ENCODE peak calls at places on chromosomes 7 and 10, in four cellular contexts. M is fibroblast of lung, Y is mammary epithelial cell, L is HCT116. K is an unnamed sample.

GRCh38 chr7:118918556-118918955 is 694.1 kb downstream of the ANKRD7 start:
- DNase-seq in Y (peak; percentile 4), L (peak; percentile 26), M (peak; percentile 6), K (peak; percentile 11)

GRCh38 chr10:17523246-17523753 is 68.9 kb upstream of the ST8SIA6 start:
- DNase-seq in Y (no peak), L (no peak), M (no peak), K (no peak)

GRCh38 chr7:158506626-158507025 is 81.0 kb downstream of the PTPRN2 start:
- DNase-seq in L (no peak), Y (no peak), M (no peak), K (no peak)

GRCh38 chr7:148395292-148395691 is 195.3 kb upstream of the C7orf33 start:
- DNase-seq in M (no peak), L (no peak), Y (no peak), K (no peak)

GRCh38 chr7:101094791-101095375 is 9.6 kb downstream of the TRIM56 start:
- DNase-seq in Y (no peak), M (peak; percentile 53), L (no peak), K (no peak)

GRCh38 chr7:516606-517456 is 2.8 kb downstream of the PDGFA start:
- DNase-seq in Y (peak; percentile 73), L (no peak), M (peak; percentile 84), K (no peak)

GRCh38 chr10:132196178-132197113 is 9.7 kb downstream of the DPYSL4 start:
- DNase-seq in M (no peak), L (no peak), Y (no peak), K (no peak)

GRCh38 chr7:98423043-98423442 is 22.2 kb upstream of the BAIAP2L1 start:
- DNase-seq in M (peak; percentile 26), Y (peak; percentile 9), L (peak; percentile 54), K (peak; percentile 40)

GRCh38 chr7:70764004-70764691 is 367.8 kb upstream of the GALNT17 start:
- DNase-seq in M (no peak), Y (no peak), L (no peak), K (peak; percentile 70)

GRCh38 chr10:31319602-31320178 is 674 bp downstream of the ZEB1 start:
- DNase-seq in M (no peak), Y (no peak), L (no peak), K (peak; percentile 41)

GRCh38 chr7:43693687-43694398 is 35.5 kb downstream of the COA1 start:
- DNase-seq in L (peak; percentile 32), M (peak; percentile 91), Y (peak; percentile 42), K (no peak)

GRCh38 chr7:48107926-48108472 is 18.9 kb downstream of the UPP1 start:
- DNase-seq in L (no peak), M (no peak), Y (no peak), K (no peak)

GRCh38 chr7:72924417-72924747 is 513 bp upstream of the POM121 start:
- DNase-seq in M (no peak), L (no peak), Y (no peak), K (no peak)

GRCh38 chr7:35380739-35381224 is 126.9 kb upstream of the TBX20 start:
- DNase-seq in M (no peak), Y (no peak), L (no peak), K (no peak)

GRCh38 chr7:81503321-81503720 is 266.5 kb downstream of the HGF start:
- DNase-seq in Y (no peak), M (no peak), L (no peak), K (no peak)

GRCh38 chr10:119378737-119379067 is 163.8 kb downstream of the RGS10 start:
- DNase-seq in M (peak; percentile 44), L (no peak), Y (no peak), K (no peak)

GRCh38 chr7:150341263-150342118 is at the start of gene RARRES2:
- DNase-seq in L (no peak), M (peak; percentile 25), Y (no peak), K (no peak)

GRCh38 chr10:112934193-112934592 is 15.9 kb upstream of the TCF7L2 start:
- DNase-seq in M (no peak), Y (peak; percentile 20), L (no peak), K (no peak)

GRCh38 chr10:20466731-20467130 is 430.4 kb downstream of the NEBL start:
- DNase-seq in L (no peak), M (peak; percentile 68), Y (peak; percentile 66), K (no peak)

GRCh38 chr7:95334434-95334833 is 10.1 kb upstream of the PON1 start:
- DNase-seq in M (peak; percentile 42), Y (no peak), L (no peak), K (no peak)

GRCh38 chr7:95549818-95550529 is 46.3 kb downstream of the PDK4 start:
- DNase-seq in L (peak; percentile 51), M (peak; percentile 92), Y (peak; percentile 86), K (no peak)

GRCh38 chr10:73641272-73642060 is at the start of gene MYOZ1:
- DNase-seq in M (peak; percentile 10), Y (peak; percentile 18), L (no peak), K (no peak)

GRCh38 chr7:2522780-2523433 is 3.3 kb downstream of the LFNG start:
- DNase-seq in L (peak; percentile 56), Y (peak; percentile 98), M (peak; percentile 89), K (no peak)

GRCh38 chr10:98023024-98023423 is 7.4 kb downstream of the CRTAC1 start:
- DNase-seq in Y (no peak), M (no peak), L (no peak), K (no peak)

DNA sequence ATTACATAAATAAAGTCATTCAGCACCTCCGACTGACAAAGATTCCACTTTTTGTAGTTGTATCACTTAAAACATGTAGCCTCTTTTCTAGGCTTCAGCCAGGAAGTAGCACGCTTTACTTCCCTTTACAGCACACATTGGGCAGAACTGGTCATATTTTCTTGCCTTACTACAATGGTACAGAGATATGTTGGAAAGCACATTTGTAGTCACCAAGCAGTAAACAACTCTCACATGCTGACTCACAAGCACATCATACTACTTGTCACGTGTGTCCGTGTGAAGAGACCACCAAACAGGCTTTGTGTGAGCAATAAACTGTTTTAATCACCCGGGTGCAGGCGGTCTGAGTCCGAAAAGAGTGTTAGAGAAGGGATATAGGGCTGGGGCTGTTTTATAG is 1071.8 kb downstream of the DNAJB9 start:
- DNase-seq in L (no peak), Y (peak; percentile 10), M (no peak), K (no peak)
- H2AFZ ChIP-seq in L (peak overlapping the region; percentile 29), Y (peak overlapping the region; percentile 52), M (no peak overlapping the region), K (no peak overlapping the region)

GRCh38 chr10:122207135-122207534 is 64.0 kb upstream of the BTBD16 start:
- DNase-seq in L (no peak), Y (no peak), M (no peak), K (no peak)
- H2AFZ ChIP-seq in L (no peak overlapping the region), Y (no peak overlapping the region), M (no peak overlapping the region), K (no peak overlapping the region)

GRCh38 chr10:14499610-14499904 is 168.8 kb upstream of the FRMD4A start:
- DNase-seq in L (no peak), M (no peak), Y (no peak), K (no peak)
- H2AFZ ChIP-seq in L (no peak overlapping the region), M (no peak overlapping the region), Y (no peak overlapping the region), K (no peak overlapping the region)

GRCh38 chr10:76621886-76622620 is 1015.6 kb downstream of the KCNMA1 start:
- DNase-seq in Y (no peak), L (no peak), M (no peak), K (no peak)

GRCh38 chr10:76618641-76619040 is 1019.0 kb downstream of the KCNMA1 start:
- DNase-seq in M (no peak), L (no peak), Y (no peak), K (no peak)

GRCh38 chr10:76615049-76615448 is 1022.6 kb downstream of the KCNMA1 start:
- DNase-seq in M (no peak), L (no peak), Y (no peak), K (no peak)

DNA sequence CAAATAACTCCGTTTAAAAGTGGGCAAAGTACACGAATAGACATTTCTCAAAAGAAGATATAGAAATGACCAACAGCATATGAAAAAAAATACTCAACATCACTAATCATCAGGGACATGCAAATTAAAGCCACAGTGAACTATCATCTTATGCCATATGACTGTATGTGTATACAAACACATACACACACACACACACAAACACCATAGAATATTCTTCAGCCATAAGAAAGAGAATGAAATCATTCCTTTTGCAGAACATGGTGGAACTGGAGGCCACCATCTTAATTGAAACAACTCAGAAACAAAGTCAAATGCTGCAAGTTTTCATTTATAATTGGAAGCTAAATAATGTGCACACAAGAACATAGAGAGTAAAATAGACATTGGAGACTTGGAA is 1019.4 kb downstream of the KCNMA1 start:
- DNase-seq in M (no peak), L (no peak), Y (no peak), K (no peak)
- H2AFZ ChIP-seq in M (no peak overlapping the region), L (no peak overlapping the region), Y (no peak overlapping the region), K (no peak overlapping the region)

GRCh38 chr10:88582411-88582805 is 710 bp downstream of the RNLS start:
- DNase-seq in M (no peak), L (no peak), Y (no peak), K (no peak)
- H2AFZ ChIP-seq in M (peak overlapping the region; percentile 83), L (no peak overlapping the region), Y (peak overlapping the region; percentile 99), K (no peak overlapping the region)

DNA sequence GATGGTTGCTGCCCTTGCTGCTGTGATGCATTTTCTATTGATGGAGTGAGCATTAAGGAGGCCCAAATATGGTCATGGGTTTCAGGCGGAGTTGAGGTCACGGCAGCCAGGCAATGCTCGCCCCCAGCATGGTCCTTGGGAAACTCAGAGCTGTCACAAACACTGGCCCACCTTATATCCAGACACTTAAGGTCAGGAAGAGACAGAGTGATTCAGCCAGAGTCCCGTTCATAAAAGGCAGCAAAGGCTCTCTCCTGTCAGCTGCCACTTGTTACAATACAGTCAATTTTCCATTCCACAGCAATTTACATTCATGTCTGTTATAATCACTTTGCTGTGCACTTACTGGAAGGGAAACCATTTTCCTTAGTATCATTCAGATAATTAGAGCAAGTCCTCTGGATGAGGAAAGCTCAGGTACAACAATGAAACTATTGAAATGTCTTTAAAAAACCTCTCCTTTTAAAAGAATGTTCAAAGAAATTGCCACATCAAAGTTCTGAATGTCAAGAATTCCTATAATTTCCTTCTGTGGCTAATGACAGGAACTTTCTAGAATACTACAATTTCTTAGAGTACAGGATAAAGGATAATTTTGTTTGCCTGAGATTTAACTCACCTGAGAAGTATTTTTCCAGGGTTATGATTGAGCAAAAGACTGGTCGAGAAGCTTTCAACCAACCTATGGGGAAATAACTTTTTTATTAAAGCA is 14.8 kb upstream of the ANKRD1 start:
- DNase-seq in M (peak; percentile 45), L (no peak), Y (no peak), K (no peak)
- H2AFZ ChIP-seq in M (peak overlapping the region; percentile 59), L (no peak overlapping the region), Y (peak overlapping the region; percentile 82), K (no peak overlapping the region)

DNA sequence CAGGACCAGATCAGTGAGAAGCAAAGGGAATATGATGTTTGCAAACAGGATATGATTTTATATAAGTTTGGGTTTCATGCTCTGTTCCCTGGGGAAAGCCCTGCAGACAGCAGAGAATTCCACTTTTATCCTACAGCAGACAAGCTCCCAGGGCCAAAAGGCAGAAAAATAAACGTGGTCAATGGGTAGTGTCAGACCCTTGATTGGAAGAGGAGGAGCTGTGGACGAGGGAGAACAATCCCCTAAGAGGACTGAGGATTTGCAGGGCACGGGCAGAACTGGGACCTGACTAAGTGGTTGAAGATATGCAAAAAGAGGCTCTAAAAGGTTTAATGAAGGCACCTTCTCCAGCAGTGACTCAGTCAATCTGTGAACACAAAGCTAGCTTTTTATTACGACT is 275.3 kb downstream of the HDAC9 start:
- DNase-seq in M (peak; percentile 35), Y (no peak), L (no peak), K (no peak)
- H2AFZ ChIP-seq in M (peak overlapping the region; percentile 25), Y (no peak overlapping the region), L (no peak overlapping the region), K (no peak overlapping the region)